ENCODE peak calls at places on chromosomes 11 and 22, in eight cellular contexts. One of them, this sample, is unnamed.
A peak's percentile ranks its signal among the peaks of the same experiment; 100 is the strongest.

GRCh38 chr11:126403658-126404057 is 48.2 kb downstream of the ST3GAL4 start:
- DNase-seq in mesendoderm: no peak
- DNase-seq in kidney: no peak
- DNase-seq in NT2/D1: no peak
- DNase-seq in AG04450: no peak
- DNase-seq in kidney epithelial cell: no peak
- DNase-seq in gastrocnemius medialis: no peak
- DNase-seq in lower lobe of right lung: no peak
- DNase-seq in this sample: no peak

GRCh38 chr11:111477898-111478297 is 34.3 kb downstream of the BTG4 start:
- DNase-seq in lower lobe of right lung: no peak
- DNase-seq in NT2/D1: no peak
- DNase-seq in kidney epithelial cell: no peak
- DNase-seq in kidney: no peak
- DNase-seq in AG04450: no peak
- DNase-seq in mesendoderm: no peak
- DNase-seq in gastrocnemius medialis: no peak
- DNase-seq in this sample: no peak

GRCh38 chr11:111665779-111666178 is 63.5 kb downstream of the SIK2 start:
- DNase-seq in AG04450: peak; percentile 27
- DNase-seq in gastrocnemius medialis: no peak
- DNase-seq in lower lobe of right lung: no peak
- DNase-seq in NT2/D1: no peak
- DNase-seq in mesendoderm: peak; percentile 50
- DNase-seq in kidney: no peak
- DNase-seq in kidney epithelial cell: no peak
- DNase-seq in this sample: no peak

GRCh38 chr11:107473797-107474196 is 16.2 kb upstream of the CWF19L2 start:
- DNase-seq in lower lobe of right lung: no peak
- DNase-seq in AG04450: peak; percentile 11
- DNase-seq in mesendoderm: no peak
- DNase-seq in kidney: no peak
- DNase-seq in gastrocnemius medialis: no peak
- DNase-seq in NT2/D1: no peak
- DNase-seq in kidney epithelial cell: no peak
- DNase-seq in this sample: no peak

GRCh38 chr22:43923631-43924548 is at the start of gene PNPLA3:
- DNase-seq in lower lobe of right lung: peak; percentile 91
- DNase-seq in kidney: peak; percentile 95
- DNase-seq in mesendoderm: peak; percentile 96
- DNase-seq in gastrocnemius medialis: peak; percentile 86
- DNase-seq in kidney epithelial cell: no peak
- DNase-seq in AG04450: peak; percentile 50
- DNase-seq in NT2/D1: peak; percentile 86
- DNase-seq in this sample: peak; percentile 85

GRCh38 chr11:45920531-45921477 is 1.7 kb upstream of the LARGE2 start:
- DNase-seq in gastrocnemius medialis: no peak
- DNase-seq in kidney epithelial cell: no peak
- DNase-seq in mesendoderm: no peak
- DNase-seq in lower lobe of right lung: peak; percentile 24
- DNase-seq in AG04450: no peak
- DNase-seq in kidney: peak; percentile 22
- DNase-seq in NT2/D1: no peak
- DNase-seq in this sample: no peak

GRCh38 chr22:38674888-38675287 is 6.9 kb upstream of the TOMM22 start:
- DNase-seq in gastrocnemius medialis: no peak
- DNase-seq in lower lobe of right lung: no peak
- DNase-seq in AG04450: no peak
- DNase-seq in NT2/D1: no peak
- DNase-seq in kidney: no peak
- DNase-seq in kidney epithelial cell: no peak
- DNase-seq in mesendoderm: no peak
- DNase-seq in this sample: no peak

GRCh38 chr11:117498791-117499190 is 171.1 kb downstream of the CEP164 start:
- DNase-seq in lower lobe of right lung: no peak
- DNase-seq in gastrocnemius medialis: no peak
- DNase-seq in AG04450: no peak
- DNase-seq in mesendoderm: no peak
- DNase-seq in kidney: peak; percentile 35
- DNase-seq in NT2/D1: no peak
- DNase-seq in kidney epithelial cell: no peak
- DNase-seq in this sample: no peak

GRCh38 chr11:19972637-19973036 is 187.6 kb downstream of the DBX1 start:
- DNase-seq in gastrocnemius medialis: no peak
- DNase-seq in mesendoderm: no peak
- DNase-seq in AG04450: no peak
- DNase-seq in NT2/D1: no peak
- DNase-seq in kidney: no peak
- DNase-seq in kidney epithelial cell: no peak
- DNase-seq in lower lobe of right lung: no peak
- DNase-seq in this sample: no peak

GRCh38 chr11:78800089-78800690 is 225.5 kb upstream of the NARS2 start:
- DNase-seq in kidney: no peak
- DNase-seq in lower lobe of right lung: no peak
- DNase-seq in kidney epithelial cell: no peak
- DNase-seq in mesendoderm: peak; percentile 16
- DNase-seq in AG04450: no peak
- DNase-seq in NT2/D1: no peak
- DNase-seq in gastrocnemius medialis: no peak
- DNase-seq in this sample: no peak

GRCh38 chr22:38788016-38788415 is 5.9 kb downstream of the DNAL4 start:
- DNase-seq in kidney: peak; percentile 59
- DNase-seq in kidney epithelial cell: no peak
- DNase-seq in gastrocnemius medialis: no peak
- DNase-seq in lower lobe of right lung: no peak
- DNase-seq in AG04450: no peak
- DNase-seq in NT2/D1: no peak
- DNase-seq in mesendoderm: no peak
- DNase-seq in this sample: no peak

GRCh38 chr22:30873086-30873650 is 95.4 kb downstream of the MORC2 start:
- DNase-seq in NT2/D1: no peak
- DNase-seq in AG04450: no peak
- DNase-seq in kidney epithelial cell: no peak
- DNase-seq in gastrocnemius medialis: no peak
- DNase-seq in mesendoderm: no peak
- DNase-seq in kidney: no peak
- DNase-seq in lower lobe of right lung: peak; percentile 13
- DNase-seq in this sample: no peak

GRCh38 chr11:122700676-122701075 is 45.2 kb downstream of the UBASH3B start:
- DNase-seq in NT2/D1: no peak
- DNase-seq in AG04450: no peak
- DNase-seq in kidney: no peak
- DNase-seq in kidney epithelial cell: no peak
- DNase-seq in gastrocnemius medialis: no peak
- DNase-seq in lower lobe of right lung: no peak
- DNase-seq in mesendoderm: no peak
- DNase-seq in this sample: no peak

GRCh38 chr11:122697636-122698167 is 42.2 kb downstream of the UBASH3B start:
- DNase-seq in mesendoderm: no peak
- DNase-seq in kidney epithelial cell: peak; percentile 67
- DNase-seq in AG04450: no peak
- DNase-seq in lower lobe of right lung: no peak
- DNase-seq in gastrocnemius medialis: no peak
- DNase-seq in NT2/D1: no peak
- DNase-seq in kidney: no peak
- DNase-seq in this sample: no peak

GRCh38 chr11:122695076-122695620 is 39.6 kb downstream of the UBASH3B start:
- DNase-seq in AG04450: no peak
- DNase-seq in mesendoderm: no peak
- DNase-seq in lower lobe of right lung: no peak
- DNase-seq in kidney: no peak
- DNase-seq in kidney epithelial cell: no peak
- DNase-seq in NT2/D1: no peak
- DNase-seq in gastrocnemius medialis: no peak
- DNase-seq in this sample: no peak

GRCh38 chr11:122696662-122697061 is 41.1 kb downstream of the UBASH3B start:
- DNase-seq in mesendoderm: no peak
- DNase-seq in lower lobe of right lung: no peak
- DNase-seq in kidney: no peak
- DNase-seq in kidney epithelial cell: no peak
- DNase-seq in NT2/D1: no peak
- DNase-seq in AG04450: no peak
- DNase-seq in gastrocnemius medialis: no peak
- DNase-seq in this sample: no peak

GRCh38 chr11:122698390-122698789 is 42.9 kb downstream of the UBASH3B start:
- DNase-seq in kidney: no peak
- DNase-seq in AG04450: no peak
- DNase-seq in lower lobe of right lung: no peak
- DNase-seq in kidney epithelial cell: no peak
- DNase-seq in mesendoderm: no peak
- DNase-seq in gastrocnemius medialis: no peak
- DNase-seq in NT2/D1: no peak
- DNase-seq in this sample: no peak
- H3K4me3 ChIP-seq in kidney: no peak overlapping the region
- H3K4me3 ChIP-seq in AG04450: no peak overlapping the region
- H3K4me3 ChIP-seq in lower lobe of right lung: no peak overlapping the region
- H3K4me3 ChIP-seq in kidney epithelial cell: no peak overlapping the region
- H3K4me3 ChIP-seq in mesendoderm: no peak overlapping the region
- H3K4me3 ChIP-seq in gastrocnemius medialis: no peak overlapping the region
- H3K4me3 ChIP-seq in NT2/D1: no peak overlapping the region
- H3K4me3 ChIP-seq in this sample: no peak overlapping the region

GRCh38 chr11:65554842-65555395 is 3.2 kb downstream of the LTBP3 start:
- DNase-seq in mesendoderm: no peak
- DNase-seq in gastrocnemius medialis: no peak
- DNase-seq in kidney epithelial cell: no peak
- DNase-seq in kidney: no peak
- DNase-seq in NT2/D1: no peak
- DNase-seq in AG04450: no peak
- DNase-seq in lower lobe of right lung: no peak
- DNase-seq in this sample: no peak

GRCh38 chr11:65552413-65552951 is 5.7 kb downstream of the LTBP3 start:
- DNase-seq in kidney epithelial cell: no peak
- DNase-seq in gastrocnemius medialis: no peak
- DNase-seq in lower lobe of right lung: no peak
- DNase-seq in kidney: no peak
- DNase-seq in AG04450: no peak
- DNase-seq in mesendoderm: peak; percentile 57
- DNase-seq in NT2/D1: no peak
- DNase-seq in this sample: no peak

GRCh38 chr11:65553301-65554001 is 4.7 kb downstream of the LTBP3 start:
- DNase-seq in kidney: peak; percentile 77
- DNase-seq in mesendoderm: peak; percentile 75
- DNase-seq in kidney epithelial cell: no peak
- DNase-seq in AG04450: no peak
- DNase-seq in NT2/D1: no peak
- DNase-seq in lower lobe of right lung: no peak
- DNase-seq in gastrocnemius medialis: no peak
- DNase-seq in this sample: no peak

GRCh38 chr11:65555693-65556231 is 2.4 kb downstream of the LTBP3 start:
- DNase-seq in kidney: peak; percentile 91
- DNase-seq in NT2/D1: no peak
- DNase-seq in AG04450: peak; percentile 29
- DNase-seq in mesendoderm: peak; percentile 48
- DNase-seq in lower lobe of right lung: no peak
- DNase-seq in kidney epithelial cell: no peak
- DNase-seq in gastrocnemius medialis: peak; percentile 80
- DNase-seq in this sample: no peak

GRCh38 chr11:65554057-65554818 is 3.9 kb downstream of the LTBP3 start:
- DNase-seq in gastrocnemius medialis: no peak
- DNase-seq in AG04450: no peak
- DNase-seq in kidney epithelial cell: no peak
- DNase-seq in NT2/D1: no peak
- DNase-seq in mesendoderm: no peak
- DNase-seq in kidney: no peak
- DNase-seq in lower lobe of right lung: no peak
- DNase-seq in this sample: no peak
- H3K4me3 ChIP-seq in gastrocnemius medialis: no peak overlapping the region
- H3K4me3 ChIP-seq in AG04450: no peak overlapping the region
- H3K4me3 ChIP-seq in kidney epithelial cell: no peak overlapping the region
- H3K4me3 ChIP-seq in NT2/D1: no peak overlapping the region
- H3K4me3 ChIP-seq in mesendoderm: no peak overlapping the region
- H3K4me3 ChIP-seq in kidney: no peak overlapping the region
- H3K4me3 ChIP-seq in lower lobe of right lung: no peak overlapping the region
- H3K4me3 ChIP-seq in this sample: no peak overlapping the region

GRCh38 chr11:87035976-87036583 is 1.7 kb upstream of the TMEM135 start:
- DNase-seq in NT2/D1: no peak
- DNase-seq in AG04450: no peak
- DNase-seq in mesendoderm: peak; percentile 51
- DNase-seq in gastrocnemius medialis: no peak
- DNase-seq in lower lobe of right lung: no peak
- DNase-seq in kidney: no peak
- DNase-seq in kidney epithelial cell: no peak
- DNase-seq in this sample: no peak
- H3K4me3 ChIP-seq in NT2/D1: no peak overlapping the region
- H3K4me3 ChIP-seq in AG04450: no peak overlapping the region
- H3K4me3 ChIP-seq in mesendoderm: no peak overlapping the region
- H3K4me3 ChIP-seq in gastrocnemius medialis: no peak overlapping the region
- H3K4me3 ChIP-seq in lower lobe of right lung: no peak overlapping the region
- H3K4me3 ChIP-seq in kidney: no peak overlapping the region
- H3K4me3 ChIP-seq in kidney epithelial cell: no peak overlapping the region
- H3K4me3 ChIP-seq in this sample: no peak overlapping the region

GRCh38 chr22:29306175-29306829 is at the start of gene GAS2L1:
- DNase-seq in AG04450: peak; percentile 33
- DNase-seq in NT2/D1: no peak
- DNase-seq in kidney epithelial cell: no peak
- DNase-seq in kidney: peak; percentile 94
- DNase-seq in mesendoderm: peak; percentile 92
- DNase-seq in lower lobe of right lung: peak; percentile 86
- DNase-seq in gastrocnemius medialis: peak; percentile 82
- DNase-seq in this sample: peak; percentile 89

GRCh38 chr22:29308791-29309262 is 2.4 kb downstream of the GAS2L1 start:
- DNase-seq in gastrocnemius medialis: no peak
- DNase-seq in NT2/D1: no peak
- DNase-seq in mesendoderm: no peak
- DNase-seq in kidney epithelial cell: no peak
- DNase-seq in lower lobe of right lung: no peak
- DNase-seq in kidney: no peak
- DNase-seq in AG04450: no peak
- DNase-seq in this sample: no peak

GRCh38 chr22:29306830-29307657 is 594 bp downstream of the GAS2L1 start:
- DNase-seq in mesendoderm: peak; percentile 94
- DNase-seq in gastrocnemius medialis: peak; percentile 70
- DNase-seq in lower lobe of right lung: peak; percentile 86
- DNase-seq in NT2/D1: peak; percentile 49
- DNase-seq in kidney epithelial cell: no peak
- DNase-seq in kidney: peak; percentile 93
- DNase-seq in AG04450: no peak
- DNase-seq in this sample: peak; percentile 79

GRCh38 chr22:29308148-29308790 is 1.8 kb downstream of the GAS2L1 start:
- DNase-seq in lower lobe of right lung: no peak
- DNase-seq in gastrocnemius medialis: no peak
- DNase-seq in kidney: peak; percentile 76
- DNase-seq in mesendoderm: no peak
- DNase-seq in NT2/D1: no peak
- DNase-seq in AG04450: no peak
- DNase-seq in kidney epithelial cell: no peak
- DNase-seq in this sample: no peak

DNA sequence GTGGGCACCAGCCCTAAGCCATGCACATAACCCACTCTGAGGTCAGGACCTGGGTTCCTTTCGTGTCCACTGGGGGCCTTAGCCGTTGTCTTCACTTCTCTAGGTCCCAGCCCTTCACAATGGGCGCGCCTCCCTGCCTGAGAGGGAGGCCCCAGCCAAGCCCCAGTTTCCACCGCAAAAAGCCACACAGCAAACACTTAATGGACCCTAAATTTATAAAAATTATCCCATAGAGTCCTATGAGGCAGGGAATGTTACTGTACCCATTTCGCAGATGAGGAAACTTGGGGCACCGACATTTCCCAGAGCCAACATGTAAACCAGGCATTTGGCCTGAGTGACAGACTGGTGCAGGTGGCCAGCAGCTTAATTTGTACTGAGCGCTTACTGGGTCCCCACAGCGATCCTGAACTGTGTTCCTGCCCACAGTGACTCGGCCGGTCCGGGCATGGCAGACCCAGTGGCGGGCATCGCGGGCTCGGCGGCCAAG is 1.3 kb downstream of the GAS2L1 start:
- DNase-seq in kidney: no peak
- DNase-seq in AG04450: no peak
- DNase-seq in kidney epithelial cell: no peak
- DNase-seq in gastrocnemius medialis: no peak
- DNase-seq in NT2/D1: no peak
- DNase-seq in lower lobe of right lung: no peak
- DNase-seq in mesendoderm: no peak
- DNase-seq in this sample: no peak
- H3K4me3 ChIP-seq in kidney: peak overlapping the region; percentile 72
- H3K4me3 ChIP-seq in AG04450: peak overlapping the region; percentile 76
- H3K4me3 ChIP-seq in kidney epithelial cell: peak overlapping the region; percentile 68
- H3K4me3 ChIP-seq in gastrocnemius medialis: peak overlapping the region; percentile 94
- H3K4me3 ChIP-seq in NT2/D1: peak overlapping the region; percentile 58
- H3K4me3 ChIP-seq in lower lobe of right lung: peak overlapping the region; percentile 91
- H3K4me3 ChIP-seq in mesendoderm: peak overlapping the region; percentile 42
- H3K4me3 ChIP-seq in this sample: peak overlapping the region; percentile 81

This sample was measured in right atrium auricular region.